ENCODE peak calls at places on chromosomes 3 and 15, in five cellular contexts. One of them, this sample, is unnamed.

GRCh38 chr3:175512700-175513099 is 653.6 kb downstream of the NAALADL2 start:
- DNase-seq in fibroblast of lung: no peak
- DNase-seq in brain microvascular endothelial cell: no peak
- DNase-seq in endothelial cell: no peak
- DNase-seq in nephron progenitor cell: no peak
- DNase-seq in this sample: no peak

GRCh38 chr15:98548172-98548971 is 100.0 kb upstream of the IGF1R start:
- DNase-seq in fibroblast of lung: peak
- DNase-seq in brain microvascular endothelial cell: peak
- DNase-seq in endothelial cell: peak
- DNase-seq in nephron progenitor cell: peak
- DNase-seq in this sample: peak

GRCh38 chr3:129040039-129040336 is 20.6 kb upstream of the GP9 start:
- DNase-seq in fibroblast of lung: no peak
- DNase-seq in brain microvascular endothelial cell: no peak
- DNase-seq in endothelial cell: no peak
- DNase-seq in nephron progenitor cell: no peak
- DNase-seq in this sample: no peak

GRCh38 chr15:43872416-43873020 is 45.7 kb downstream of the WDR76 start:
- DNase-seq in fibroblast of lung: peak
- DNase-seq in brain microvascular endothelial cell: peak
- DNase-seq in endothelial cell: peak
- DNase-seq in nephron progenitor cell: peak
- DNase-seq in this sample: peak

GRCh38 chr3:29576675-29577074 is 295.8 kb downstream of the RBMS3 start:
- DNase-seq in fibroblast of lung: no peak
- DNase-seq in brain microvascular endothelial cell: no peak
- DNase-seq in endothelial cell: no peak
- DNase-seq in nephron progenitor cell: no peak
- DNase-seq in this sample: no peak

GRCh38 chr3:120798346-120798745 is 55.8 kb downstream of the GTF2E1 start:
- DNase-seq in fibroblast of lung: no peak
- DNase-seq in brain microvascular endothelial cell: no peak
- DNase-seq in endothelial cell: no peak
- DNase-seq in nephron progenitor cell: no peak
- DNase-seq in this sample: no peak

GRCh38 chr3:50327129-50327528 is 894 bp downstream of the TUSC2 start:
- DNase-seq in fibroblast of lung: no peak
- DNase-seq in brain microvascular endothelial cell: no peak
- DNase-seq in endothelial cell: no peak
- DNase-seq in nephron progenitor cell: no peak
- DNase-seq in this sample: no peak

GRCh38 chr3:42028474-42028873 is 62.7 kb upstream of the TRAK1 start:
- DNase-seq in fibroblast of lung: no peak
- DNase-seq in brain microvascular endothelial cell: no peak
- DNase-seq in endothelial cell: no peak
- DNase-seq in nephron progenitor cell: no peak
- DNase-seq in this sample: peak

GRCh38 chr3:194985031-194985578 is 285.9 kb downstream of the XXYLT1 start:
- DNase-seq in fibroblast of lung: peak
- DNase-seq in brain microvascular endothelial cell: peak
- DNase-seq in endothelial cell: peak
- DNase-seq in nephron progenitor cell: peak
- DNase-seq in this sample: peak

GRCh38 chr15:100252359-100252758 is 89.4 kb downstream of the ADAMTS17 start:
- DNase-seq in fibroblast of lung: no peak
- DNase-seq in brain microvascular endothelial cell: no peak
- DNase-seq in endothelial cell: no peak
- DNase-seq in nephron progenitor cell: no peak
- DNase-seq in this sample: no peak

GRCh38 chr15:82139823-82140268 is 94.0 kb upstream of the MEX3B start:
- DNase-seq in fibroblast of lung: peak
- DNase-seq in brain microvascular endothelial cell: peak
- DNase-seq in endothelial cell: no peak
- DNase-seq in nephron progenitor cell: no peak
- DNase-seq in this sample: no peak

GRCh38 chr3:52774901-52775864 is 2.2 kb upstream of the ITIH1 start:
- DNase-seq in fibroblast of lung: no peak
- DNase-seq in brain microvascular endothelial cell: no peak
- DNase-seq in endothelial cell: no peak
- DNase-seq in nephron progenitor cell: no peak
- DNase-seq in this sample: no peak

GRCh38 chr3:130759692-130760338 is 13.2 kb upstream of the PIK3R4 start:
- DNase-seq in fibroblast of lung: peak
- DNase-seq in brain microvascular endothelial cell: peak
- DNase-seq in endothelial cell: peak
- DNase-seq in nephron progenitor cell: peak
- DNase-seq in this sample: peak

GRCh38 chr3:95899494-95899893 is 914.9 kb upstream of the EPHA6 start:
- DNase-seq in fibroblast of lung: peak
- DNase-seq in brain microvascular endothelial cell: no peak
- DNase-seq in endothelial cell: no peak
- DNase-seq in nephron progenitor cell: no peak
- DNase-seq in this sample: no peak

GRCh38 chr3:128395500-128396125 is 71.1 kb downstream of the DNAJB8 start:
- DNase-seq in fibroblast of lung: peak
- DNase-seq in brain microvascular endothelial cell: peak
- DNase-seq in endothelial cell: no peak
- DNase-seq in nephron progenitor cell: no peak
- DNase-seq in this sample: no peak

GRCh38 chr3:172908871-172909270 is 158.3 kb downstream of the ECT2 start:
- DNase-seq in fibroblast of lung: no peak
- DNase-seq in brain microvascular endothelial cell: no peak
- DNase-seq in endothelial cell: no peak
- DNase-seq in nephron progenitor cell: no peak
- DNase-seq in this sample: no peak

GRCh38 chr15:75928680-75929608 is 25.3 kb downstream of the FBXO22 start:
- DNase-seq in fibroblast of lung: peak
- DNase-seq in brain microvascular endothelial cell: peak
- DNase-seq in endothelial cell: peak
- DNase-seq in nephron progenitor cell: peak
- DNase-seq in this sample: peak

DNA sequence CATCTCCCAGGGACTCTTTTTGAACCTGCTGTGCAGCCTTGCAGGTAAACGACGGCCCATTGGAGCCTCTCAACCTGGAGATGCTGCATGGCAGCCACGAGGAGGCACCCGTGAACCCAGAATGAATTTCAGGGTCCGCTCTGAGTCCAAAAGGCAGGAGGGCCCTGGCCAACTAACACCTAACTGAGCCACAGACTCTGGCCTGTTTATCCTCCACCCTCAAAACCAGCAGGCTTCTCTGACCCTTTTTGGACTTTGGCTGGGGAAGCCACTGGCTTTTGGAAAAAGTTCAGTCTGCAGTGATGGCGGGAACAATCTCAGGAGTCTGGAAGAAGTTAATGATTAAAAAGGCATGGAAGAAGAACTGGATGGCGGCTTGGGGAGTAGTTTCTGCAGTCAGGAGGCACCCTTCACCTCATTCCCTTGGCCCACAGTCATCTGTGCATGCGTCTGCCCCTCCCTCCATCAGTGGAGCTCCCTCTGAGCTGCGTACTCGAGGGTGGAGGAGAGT is 4.1 kb downstream of the PXYLP1 start:
- DNase-seq in fibroblast of lung: no peak
- DNase-seq in brain microvascular endothelial cell: no peak
- DNase-seq in endothelial cell: no peak
- DNase-seq in nephron progenitor cell: no peak
- DNase-seq in this sample: no peak
- TF ChIP-seq CTCF in fibroblast of lung: no peak
- TF ChIP-seq CTCF in brain microvascular endothelial cell: peak
- TF ChIP-seq CTCF in endothelial cell: no peak
- TF ChIP-seq CTCF in nephron progenitor cell: no peak
- TF ChIP-seq CTCF in this sample: no peak

GRCh38 chr3:58349792-58350626 is 17.3 kb downstream of the PXK start:
- DNase-seq in fibroblast of lung: no peak
- DNase-seq in brain microvascular endothelial cell: no peak
- DNase-seq in endothelial cell: no peak
- DNase-seq in nephron progenitor cell: no peak
- DNase-seq in this sample: no peak

GRCh38 chr3:58352624-58353023 is 19.9 kb downstream of the PXK start:
- DNase-seq in fibroblast of lung: no peak
- DNase-seq in brain microvascular endothelial cell: no peak
- DNase-seq in endothelial cell: no peak
- DNase-seq in nephron progenitor cell: no peak
- DNase-seq in this sample: no peak

GRCh38 chr3:58350627-58351013 is 17.9 kb downstream of the PXK start:
- DNase-seq in fibroblast of lung: peak
- DNase-seq in brain microvascular endothelial cell: peak
- DNase-seq in endothelial cell: no peak
- DNase-seq in nephron progenitor cell: no peak
- DNase-seq in this sample: no peak

GRCh38 chr3:58353722-58354553 is 21.2 kb downstream of the PXK start:
- DNase-seq in fibroblast of lung: no peak
- DNase-seq in brain microvascular endothelial cell: no peak
- DNase-seq in endothelial cell: no peak
- DNase-seq in nephron progenitor cell: no peak
- DNase-seq in this sample: no peak

GRCh38 chr3:58351920-58352319 is 19.2 kb downstream of the PXK start:
- DNase-seq in fibroblast of lung: no peak
- DNase-seq in brain microvascular endothelial cell: no peak
- DNase-seq in endothelial cell: no peak
- DNase-seq in nephron progenitor cell: no peak
- DNase-seq in this sample: peak
- TF ChIP-seq CTCF in fibroblast of lung: no peak
- TF ChIP-seq CTCF in brain microvascular endothelial cell: no peak
- TF ChIP-seq CTCF in endothelial cell: no peak
- TF ChIP-seq CTCF in nephron progenitor cell: no peak
- TF ChIP-seq CTCF in this sample: no peak

GRCh38 chr15:49560045-49560444 is 60.6 kb downstream of the FAM227B start:
- DNase-seq in fibroblast of lung: no peak
- DNase-seq in brain microvascular endothelial cell: no peak
- DNase-seq in endothelial cell: no peak
- DNase-seq in nephron progenitor cell: no peak
- DNase-seq in this sample: no peak
- TF ChIP-seq CTCF in fibroblast of lung: no peak
- TF ChIP-seq CTCF in brain microvascular endothelial cell: no peak
- TF ChIP-seq CTCF in endothelial cell: no peak
- TF ChIP-seq CTCF in nephron progenitor cell: no peak
- TF ChIP-seq CTCF in this sample: no peak

GRCh38 chr3:155420869-155421486 is 127.5 kb upstream of the STRIT1 start:
- DNase-seq in fibroblast of lung: no peak
- DNase-seq in brain microvascular endothelial cell: no peak
- DNase-seq in endothelial cell: peak
- DNase-seq in nephron progenitor cell: no peak
- DNase-seq in this sample: no peak
- TF ChIP-seq CTCF in fibroblast of lung: no peak
- TF ChIP-seq CTCF in brain microvascular endothelial cell: peak
- TF ChIP-seq CTCF in endothelial cell: no peak
- TF ChIP-seq CTCF in nephron progenitor cell: no peak
- TF ChIP-seq CTCF in this sample: no peak

GRCh38 chr3:142363936-142364467 is 83.8 kb downstream of the XRN1 start:
- DNase-seq in fibroblast of lung: no peak
- DNase-seq in brain microvascular endothelial cell: no peak
- DNase-seq in endothelial cell: no peak
- DNase-seq in nephron progenitor cell: no peak
- DNase-seq in this sample: no peak

DNA sequence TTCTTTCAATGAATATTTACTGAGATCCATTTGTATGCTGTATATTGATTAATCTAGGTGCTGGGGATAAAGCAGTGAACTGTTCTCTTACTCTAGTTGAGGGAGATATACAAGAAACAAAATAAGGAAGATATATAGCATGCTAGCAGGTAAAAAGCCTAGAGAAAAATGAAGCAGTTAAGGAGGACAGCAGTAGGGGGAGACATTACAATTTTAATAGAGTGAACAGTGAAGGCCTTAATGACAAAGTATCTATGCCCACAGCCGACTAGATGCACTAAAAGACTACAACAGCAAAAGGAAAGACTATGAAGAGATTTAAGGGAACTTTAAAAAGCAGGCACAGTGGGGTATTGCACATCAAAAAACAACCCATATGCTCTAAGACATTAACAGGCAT is 81.4 kb downstream of the XRN1 start:
- DNase-seq in fibroblast of lung: no peak
- DNase-seq in brain microvascular endothelial cell: no peak
- DNase-seq in endothelial cell: no peak
- DNase-seq in nephron progenitor cell: no peak
- DNase-seq in this sample: no peak
- TF ChIP-seq CTCF in fibroblast of lung: peak
- TF ChIP-seq CTCF in brain microvascular endothelial cell: peak
- TF ChIP-seq CTCF in endothelial cell: peak
- TF ChIP-seq CTCF in nephron progenitor cell: no peak
- TF ChIP-seq CTCF in this sample: peak

DNA sequence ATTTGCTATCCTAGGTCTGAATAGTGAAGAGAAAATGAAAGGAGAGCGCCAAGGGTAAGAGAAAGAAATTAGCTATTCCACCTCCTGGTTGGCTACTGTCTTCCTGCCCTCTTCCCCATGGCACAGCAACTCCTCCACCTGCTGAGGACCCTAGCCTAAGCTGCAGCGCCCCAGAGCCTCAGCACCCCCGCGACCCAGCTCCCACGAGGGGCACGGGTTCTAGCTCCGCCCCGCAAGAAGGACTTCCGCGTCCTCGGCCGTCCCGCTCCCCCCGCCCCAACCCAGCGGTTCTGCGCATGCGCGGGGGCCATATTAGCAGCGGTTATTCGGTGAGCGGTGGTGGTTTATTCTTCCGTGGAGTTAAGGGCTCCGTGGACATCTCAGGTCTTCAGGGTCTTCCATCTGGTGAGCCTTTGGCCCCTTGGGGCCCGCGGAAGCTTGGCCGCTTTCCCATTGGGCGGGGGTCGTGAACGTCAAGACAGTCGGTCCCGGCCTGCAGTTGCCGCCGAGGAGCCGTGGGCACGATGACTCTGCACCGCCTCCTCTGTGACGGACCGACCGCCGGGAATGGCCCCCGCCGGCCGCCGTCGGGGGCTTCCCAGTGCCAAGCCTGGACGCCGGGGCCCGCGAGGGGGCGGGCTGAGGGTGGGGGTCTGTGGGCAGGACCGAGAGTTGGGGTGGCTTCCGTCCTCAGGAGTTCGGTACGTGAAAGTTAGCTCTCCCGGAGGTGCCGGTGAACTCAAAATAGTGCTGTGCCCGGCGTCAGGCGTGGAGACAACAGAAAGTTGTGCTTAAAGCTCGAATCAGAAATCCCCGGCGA is at the start of gene PSMA4:
- DNase-seq in fibroblast of lung: peak
- DNase-seq in brain microvascular endothelial cell: peak
- DNase-seq in endothelial cell: peak
- DNase-seq in nephron progenitor cell: peak
- DNase-seq in this sample: peak
- TF ChIP-seq CTCF in fibroblast of lung: no peak
- TF ChIP-seq CTCF in brain microvascular endothelial cell: peak
- TF ChIP-seq CTCF in endothelial cell: no peak
- TF ChIP-seq CTCF in nephron progenitor cell: no peak
- TF ChIP-seq CTCF in this sample: no peak

This sample was measured in glutamatergic neuron.